ENCODE peak calls at places on chromosomes 13 and 19, in ten cellular contexts. One of them, this sample, is unnamed.
A peak's percentile ranks its signal among the peaks of the same experiment; 100 is the strongest.

GRCh38 chr19:58569943-58570670 is 3.0 kb downstream of the MZF1 start:
- DNase-seq in PC-9: no peak
- DNase-seq in kidney glomerular epithelial cell: no peak
- DNase-seq in HEK293T: no peak
- DNase-seq in KG1: no peak
- DNase-seq in NCI-H345: no peak
- DNase-seq in left colon: peak; percentile 23
- DNase-seq in tibial artery: peak; percentile 58
- DNase-seq in NCI-H510A treated with DMSO at 0.1 percent for 48 hours: no peak
- DNase-seq in T-helper 9 cell: no peak
- DNase-seq in this sample: no peak

GRCh38 chr13:44470623-44471562 is 97.3 kb downstream of the SERP2 start:
- DNase-seq in tibial artery: no peak
- DNase-seq in T-helper 9 cell: no peak
- DNase-seq in kidney glomerular epithelial cell: peak; percentile 76
- DNase-seq in NCI-H510A treated with DMSO at 0.1 percent for 48 hours: no peak
- DNase-seq in HEK293T: no peak
- DNase-seq in PC-9: no peak
- DNase-seq in NCI-H345: peak; percentile 6
- DNase-seq in KG1: no peak
- DNase-seq in left colon: no peak
- DNase-seq in this sample: no peak

GRCh38 chr13:110538632-110539031 is 22.9 kb downstream of the RAB20 start:
- DNase-seq in T-helper 9 cell: no peak
- DNase-seq in PC-9: no peak
- DNase-seq in HEK293T: no peak
- DNase-seq in tibial artery: peak; percentile 82
- DNase-seq in NCI-H510A treated with DMSO at 0.1 percent for 48 hours: peak; percentile 36
- DNase-seq in NCI-H345: no peak
- DNase-seq in KG1: peak; percentile 27
- DNase-seq in left colon: no peak
- DNase-seq in kidney glomerular epithelial cell: no peak
- DNase-seq in this sample: no peak

GRCh38 chr13:51879133-51879532 is 17.4 kb downstream of the CCDC70 start:
- DNase-seq in PC-9: no peak
- DNase-seq in tibial artery: no peak
- DNase-seq in kidney glomerular epithelial cell: no peak
- DNase-seq in HEK293T: no peak
- DNase-seq in left colon: no peak
- DNase-seq in NCI-H345: no peak
- DNase-seq in KG1: no peak
- DNase-seq in NCI-H510A treated with DMSO at 0.1 percent for 48 hours: no peak
- DNase-seq in T-helper 9 cell: no peak
- DNase-seq in this sample: no peak

GRCh38 chr19:33422369-33423180 is 49.1 kb downstream of the CEBPG start:
- DNase-seq in left colon: no peak
- DNase-seq in tibial artery: no peak
- DNase-seq in kidney glomerular epithelial cell: no peak
- DNase-seq in HEK293T: no peak
- DNase-seq in PC-9: no peak
- DNase-seq in T-helper 9 cell: no peak
- DNase-seq in NCI-H510A treated with DMSO at 0.1 percent for 48 hours: no peak
- DNase-seq in KG1: no peak
- DNase-seq in NCI-H345: no peak
- DNase-seq in this sample: no peak

GRCh38 chr19:7620442-7621412 is 8.6 kb downstream of the XAB2 start:
- DNase-seq in NCI-H345: no peak
- DNase-seq in left colon: no peak
- DNase-seq in T-helper 9 cell: no peak
- DNase-seq in HEK293T: no peak
- DNase-seq in kidney glomerular epithelial cell: no peak
- DNase-seq in KG1: no peak
- DNase-seq in NCI-H510A treated with DMSO at 0.1 percent for 48 hours: no peak
- DNase-seq in PC-9: no peak
- DNase-seq in tibial artery: no peak
- DNase-seq in this sample: no peak

GRCh38 chr13:45681101-45681500 is 21.0 kb upstream of the CBY2 start:
- DNase-seq in left colon: no peak
- DNase-seq in NCI-H510A treated with DMSO at 0.1 percent for 48 hours: no peak
- DNase-seq in KG1: no peak
- DNase-seq in HEK293T: no peak
- DNase-seq in NCI-H345: no peak
- DNase-seq in PC-9: no peak
- DNase-seq in T-helper 9 cell: no peak
- DNase-seq in kidney glomerular epithelial cell: no peak
- DNase-seq in tibial artery: no peak
- DNase-seq in this sample: no peak

GRCh38 chr13:35727881-35728280 is 251.4 kb upstream of the MAB21L1 start:
- DNase-seq in HEK293T: no peak
- DNase-seq in NCI-H345: no peak
- DNase-seq in tibial artery: no peak
- DNase-seq in PC-9: no peak
- DNase-seq in T-helper 9 cell: no peak
- DNase-seq in kidney glomerular epithelial cell: no peak
- DNase-seq in left colon: no peak
- DNase-seq in KG1: no peak
- DNase-seq in NCI-H510A treated with DMSO at 0.1 percent for 48 hours: no peak
- DNase-seq in this sample: no peak

GRCh38 chr13:100630564-100630963 is 42.0 kb upstream of the GGACT start:
- DNase-seq in PC-9: no peak
- DNase-seq in NCI-H345: peak; percentile 81
- DNase-seq in HEK293T: no peak
- DNase-seq in tibial artery: no peak
- DNase-seq in NCI-H510A treated with DMSO at 0.1 percent for 48 hours: no peak
- DNase-seq in T-helper 9 cell: no peak
- DNase-seq in kidney glomerular epithelial cell: no peak
- DNase-seq in left colon: no peak
- DNase-seq in KG1: no peak
- DNase-seq in this sample: no peak

This sample was measured in CMK.